ENCODE peak calls at places on chromosomes 4 and X, in seven cellular contexts. B, N, D, F, R, T and Z are unnamed samples.

GRCh38 chrX:38879631-38880220 is 78.5 kb downstream of the MID1IP1 start:
- DNase-seq in B (no peak), F (peak), D (peak), N (no peak), R (peak), T (no peak), Z (no peak)

GRCh38 chr4:144556636-144557035 is 89.3 kb upstream of the HHIP start:
- DNase-seq in T (no peak), R (no peak), N (no peak), F (no peak), D (no peak), B (no peak), Z (no peak)

GRCh38 chr4:156763511-156763910 is 208.1 kb downstream of the PDGFC start:
- DNase-seq in R (no peak), B (no peak), D (no peak), F (no peak), N (no peak), T (no peak), Z (no peak)

GRCh38 chrX:110795645-110796510 is at the start of gene CHRDL1:
- DNase-seq in B (no peak), N (peak), R (no peak), D (peak), T (no peak), F (no peak), Z (no peak)

GRCh38 chrX:9610774-9611392 is 146.0 kb downstream of the TBL1X start:
- DNase-seq in D (no peak), N (no peak), T (no peak), B (no peak), F (no peak), R (no peak), Z (no peak)

GRCh38 chrX:71070531-71070930 is 2.4 kb upstream of the SNX12 start:
- DNase-seq in N (no peak), F (no peak), B (no peak), R (no peak), T (no peak), D (no peak), Z (no peak)

GRCh38 chrX:129726307-129727111 is 12.3 kb upstream of the XPNPEP2 start:
- DNase-seq in T (no peak), R (no peak), B (no peak), F (peak), N (no peak), D (peak), Z (peak)

GRCh38 chr4:96483308-96484030 is 643.6 kb downstream of the PDHA2 start:
- DNase-seq in D (no peak), F (no peak), T (no peak), B (no peak), N (no peak), R (no peak), Z (no peak)

GRCh38 chr4:89248879-89249281 is 58.7 kb downstream of the GPRIN3 start:
- DNase-seq in N (no peak), F (no peak), R (no peak), B (no peak), T (no peak), D (no peak), Z (peak)

GRCh38 chr4:174122705-174123104 is 160.8 kb downstream of the FBXO8 start:
- DNase-seq in R (no peak), F (no peak), N (no peak), D (no peak), B (no peak), T (no peak), Z (no peak)

GRCh38 chr4:85611661-85612060 is 136.7 kb downstream of the ARHGAP24 start:
- DNase-seq in N (no peak), R (no peak), B (no peak), D (no peak), F (no peak), T (no peak), Z (no peak)

GRCh38 chr4:102263024-102263787 is 82.1 kb downstream of the SLC39A8 start:
- DNase-seq in N (no peak), R (peak), D (no peak), F (no peak), B (no peak), T (peak), Z (no peak)

GRCh38 chr4:115145393-115146160 is 32.2 kb upstream of the NDST4 start:
- DNase-seq in D (no peak), B (no peak), N (no peak), R (no peak), F (peak), T (no peak), Z (no peak)

GRCh38 chr4:83329521-83330105 is 5.0 kb downstream of the HPSE start:
- DNase-seq in B (no peak), T (no peak), N (no peak), D (no peak), R (no peak), F (no peak), Z (no peak)

GRCh38 chr4:3431446-3431993 is 10.2 kb upstream of the HGFAC start:
- DNase-seq in B (no peak), F (no peak), N (no peak), T (no peak), R (no peak), D (peak), Z (no peak)

GRCh38 chr4:27635936-27636913 is 775.6 kb downstream of the STIM2 start:
- DNase-seq in R (no peak), D (no peak), N (no peak), B (no peak), F (no peak), T (no peak), Z (no peak)